ENCODE peak calls at places on chromosome X, in eight cellular contexts. One of them, this sample, is unnamed.

GRCh38 chrX:103640401-103641155 is 11.8 kb downstream of the TCEAL1 start:
- DNase-seq in OCI-LY7: no peak
- DNase-seq in PC-9: no peak
- DNase-seq in lung: no peak
- DNase-seq in tibial artery: no peak
- DNase-seq in mesenchymal stem cell: peak; percentile 33
- DNase-seq in upper lobe of left lung: no peak
- DNase-seq in PC-3: peak; percentile 60
- DNase-seq in this sample: no peak

GRCh38 chrX:103811858-103812257 is 20.2 kb downstream of the RAB9B start:
- DNase-seq in mesenchymal stem cell: no peak
- DNase-seq in PC-9: no peak
- DNase-seq in lung: no peak
- DNase-seq in OCI-LY7: no peak
- DNase-seq in tibial artery: no peak
- DNase-seq in upper lobe of left lung: no peak
- DNase-seq in PC-3: no peak
- DNase-seq in this sample: no peak

GRCh38 chrX:15349046-15349445 is 13.7 kb upstream of the PIGA start:
- DNase-seq in upper lobe of left lung: no peak
- DNase-seq in tibial artery: no peak
- DNase-seq in PC-9: peak; percentile 16
- DNase-seq in lung: no peak
- DNase-seq in PC-3: peak; percentile 83
- DNase-seq in OCI-LY7: peak; percentile 61
- DNase-seq in mesenchymal stem cell: peak; percentile 62
- DNase-seq in this sample: peak; percentile 53

GRCh38 chrX:53071064-53071463 is 11.1 kb upstream of the TSPYL2 start:
- DNase-seq in mesenchymal stem cell: no peak
- DNase-seq in PC-9: no peak
- DNase-seq in OCI-LY7: no peak
- DNase-seq in tibial artery: no peak
- DNase-seq in upper lobe of left lung: no peak
- DNase-seq in PC-3: no peak
- DNase-seq in lung: no peak
- DNase-seq in this sample: no peak

GRCh38 chrX:130093271-130093670 is 17.0 kb downstream of the ELF4 start:
- DNase-seq in upper lobe of left lung: no peak
- DNase-seq in lung: no peak
- DNase-seq in PC-3: peak; percentile 32
- DNase-seq in tibial artery: no peak
- DNase-seq in OCI-LY7: no peak
- DNase-seq in mesenchymal stem cell: no peak
- DNase-seq in PC-9: no peak
- DNase-seq in this sample: no peak

GRCh38 chrX:18927558-18927957 is 56.4 kb downstream of the PHKA2 start:
- DNase-seq in PC-9: no peak
- DNase-seq in tibial artery: no peak
- DNase-seq in OCI-LY7: no peak
- DNase-seq in mesenchymal stem cell: no peak
- DNase-seq in lung: no peak
- DNase-seq in upper lobe of left lung: no peak
- DNase-seq in PC-3: no peak
- DNase-seq in this sample: no peak

GRCh38 chrX:68936608-68937007 is 107.8 kb downstream of the EFNB1 start:
- DNase-seq in lung: no peak
- DNase-seq in OCI-LY7: no peak
- DNase-seq in tibial artery: no peak
- DNase-seq in PC-3: peak; percentile 78
- DNase-seq in mesenchymal stem cell: peak; percentile 91
- DNase-seq in upper lobe of left lung: no peak
- DNase-seq in PC-9: peak; percentile 37
- DNase-seq in this sample: peak; percentile 51

GRCh38 chrX:141904262-141904661 is 568 bp downstream of the MAGEC1 start:
- DNase-seq in OCI-LY7: no peak
- DNase-seq in PC-3: no peak
- DNase-seq in lung: no peak
- DNase-seq in tibial artery: no peak
- DNase-seq in PC-9: no peak
- DNase-seq in upper lobe of left lung: peak; percentile 10
- DNase-seq in mesenchymal stem cell: no peak
- DNase-seq in this sample: no peak

GRCh38 chrX:108199691-108200090 is 108.1 kb downstream of the ATG4A start:
- DNase-seq in lung: no peak
- DNase-seq in OCI-LY7: peak; percentile 7
- DNase-seq in upper lobe of left lung: no peak
- DNase-seq in tibial artery: no peak
- DNase-seq in mesenchymal stem cell: peak; percentile 40
- DNase-seq in PC-9: peak; percentile 43
- DNase-seq in PC-3: peak; percentile 77
- DNase-seq in this sample: no peak

GRCh38 chrX:91080822-91081221 is 353.8 kb upstream of the PABPC5 start:
- DNase-seq in lung: no peak
- DNase-seq in PC-3: no peak
- DNase-seq in OCI-LY7: no peak
- DNase-seq in mesenchymal stem cell: no peak
- DNase-seq in PC-9: no peak
- DNase-seq in tibial artery: no peak
- DNase-seq in upper lobe of left lung: no peak
- DNase-seq in this sample: no peak

GRCh38 chrX:69080912-69081465 is 84.3 kb downstream of the PJA1 start:
- DNase-seq in mesenchymal stem cell: no peak
- DNase-seq in PC-3: no peak
- DNase-seq in lung: no peak
- DNase-seq in tibial artery: no peak
- DNase-seq in upper lobe of left lung: no peak
- DNase-seq in OCI-LY7: no peak
- DNase-seq in PC-9: no peak
- DNase-seq in this sample: no peak

GRCh38 chrX:143648705-143649104 is 12.8 kb upstream of the SLITRK4 start:
- DNase-seq in tibial artery: peak; percentile 22
- DNase-seq in upper lobe of left lung: no peak
- DNase-seq in mesenchymal stem cell: peak; percentile 17
- DNase-seq in lung: no peak
- DNase-seq in OCI-LY7: peak; percentile 0
- DNase-seq in PC-9: peak; percentile 14
- DNase-seq in PC-3: peak; percentile 73
- DNase-seq in this sample: no peak

GRCh38 chrX:40144576-40144975 is 46.8 kb upstream of the BCOR start:
- DNase-seq in OCI-LY7: no peak
- DNase-seq in upper lobe of left lung: no peak
- DNase-seq in lung: no peak
- DNase-seq in PC-9: no peak
- DNase-seq in PC-3: no peak
- DNase-seq in mesenchymal stem cell: no peak
- DNase-seq in tibial artery: no peak
- DNase-seq in this sample: no peak

GRCh38 chrX:150664290-150664689 is 28.9 kb upstream of the MTMR1 start:
- DNase-seq in PC-3: no peak
- DNase-seq in upper lobe of left lung: no peak
- DNase-seq in lung: peak; percentile 54
- DNase-seq in PC-9: peak; percentile 29
- DNase-seq in OCI-LY7: no peak
- DNase-seq in mesenchymal stem cell: no peak
- DNase-seq in tibial artery: peak; percentile 27
- DNase-seq in this sample: no peak

GRCh38 chrX:111445485-111445884 is 33.5 kb upstream of the DCX start:
- DNase-seq in tibial artery: no peak
- DNase-seq in mesenchymal stem cell: peak; percentile 56
- DNase-seq in PC-9: no peak
- DNase-seq in OCI-LY7: peak; percentile 40
- DNase-seq in PC-3: peak; percentile 62
- DNase-seq in upper lobe of left lung: no peak
- DNase-seq in lung: no peak
- DNase-seq in this sample: no peak

GRCh38 chrX:23634181-23634580 is 33.1 kb upstream of the PRDX4 start:
- DNase-seq in lung: no peak
- DNase-seq in tibial artery: no peak
- DNase-seq in PC-3: peak; percentile 47
- DNase-seq in upper lobe of left lung: no peak
- DNase-seq in PC-9: no peak
- DNase-seq in OCI-LY7: no peak
- DNase-seq in mesenchymal stem cell: peak; percentile 6
- DNase-seq in this sample: no peak

GRCh38 chrX:138150709-138151108 is 560.8 kb downstream of the FGF13 start:
- DNase-seq in upper lobe of left lung: no peak
- DNase-seq in PC-3: peak; percentile 33
- DNase-seq in tibial artery: no peak
- DNase-seq in mesenchymal stem cell: no peak
- DNase-seq in OCI-LY7: peak; percentile 7
- DNase-seq in lung: no peak
- DNase-seq in PC-9: no peak
- DNase-seq in this sample: no peak

GRCh38 chrX:24479924-24480722 is 15.0 kb downstream of the PDK3 start:
- DNase-seq in OCI-LY7: peak; percentile 69
- DNase-seq in PC-3: peak; percentile 22
- DNase-seq in tibial artery: peak; percentile 32
- DNase-seq in lung: peak; percentile 63
- DNase-seq in mesenchymal stem cell: peak; percentile 38
- DNase-seq in PC-9: peak; percentile 58
- DNase-seq in upper lobe of left lung: no peak
- DNase-seq in this sample: no peak

GRCh38 chrX:118824173-118824782 is 654 bp downstream of the ZCCHC12 start:
- DNase-seq in lung: no peak
- DNase-seq in PC-3: no peak
- DNase-seq in OCI-LY7: no peak
- DNase-seq in PC-9: no peak
- DNase-seq in mesenchymal stem cell: no peak
- DNase-seq in tibial artery: no peak
- DNase-seq in upper lobe of left lung: no peak
- DNase-seq in this sample: no peak

GRCh38 chrX:100479329-100479728 is 69.3 kb upstream of the PCDH19 start:
- DNase-seq in mesenchymal stem cell: no peak
- DNase-seq in tibial artery: no peak
- DNase-seq in lung: no peak
- DNase-seq in upper lobe of left lung: no peak
- DNase-seq in OCI-LY7: no peak
- DNase-seq in PC-9: no peak
- DNase-seq in PC-3: no peak
- DNase-seq in this sample: no peak

GRCh38 chrX:38999967-39000745 is 198.9 kb downstream of the MID1IP1 start:
- DNase-seq in tibial artery: no peak
- DNase-seq in PC-3: no peak
- DNase-seq in PC-9: no peak
- DNase-seq in mesenchymal stem cell: peak; percentile 46
- DNase-seq in upper lobe of left lung: no peak
- DNase-seq in lung: no peak
- DNase-seq in OCI-LY7: no peak
- DNase-seq in this sample: peak; percentile 8

GRCh38 chrX:72052415-72053090 is 79.2 kb downstream of the RTL5 start:
- DNase-seq in mesenchymal stem cell: peak; percentile 33
- DNase-seq in tibial artery: no peak
- DNase-seq in PC-3: no peak
- DNase-seq in PC-9: no peak
- DNase-seq in lung: no peak
- DNase-seq in upper lobe of left lung: no peak
- DNase-seq in OCI-LY7: no peak
- DNase-seq in this sample: no peak

GRCh38 chrX:40278340-40279090 is 180.8 kb upstream of the BCOR start:
- DNase-seq in lung: no peak
- DNase-seq in upper lobe of left lung: no peak
- DNase-seq in OCI-LY7: no peak
- DNase-seq in mesenchymal stem cell: peak; percentile 87
- DNase-seq in PC-9: no peak
- DNase-seq in tibial artery: no peak
- DNase-seq in PC-3: no peak
- DNase-seq in this sample: no peak

GRCh38 chrX:5415738-5416137 is 812.9 kb downstream of the NLGN4X start:
- DNase-seq in mesenchymal stem cell: no peak
- DNase-seq in tibial artery: no peak
- DNase-seq in OCI-LY7: no peak
- DNase-seq in upper lobe of left lung: no peak
- DNase-seq in PC-9: no peak
- DNase-seq in lung: no peak
- DNase-seq in PC-3: no peak
- DNase-seq in this sample: no peak

GRCh38 chrX:1507511-1508463 is 29.2 kb downstream of the P2RY8 start:
- DNase-seq in PC-3: no peak
- DNase-seq in PC-9: no peak
- DNase-seq in upper lobe of left lung: peak; percentile 76
- DNase-seq in OCI-LY7: no peak
- DNase-seq in lung: no peak
- DNase-seq in tibial artery: no peak
- DNase-seq in mesenchymal stem cell: no peak
- DNase-seq in this sample: no peak
- H3K27ac ChIP-seq in PC-3: no peak overlapping the region
- H3K27ac ChIP-seq in PC-9: no peak overlapping the region
- H3K27ac ChIP-seq in upper lobe of left lung: no peak overlapping the region
- H3K27ac ChIP-seq in OCI-LY7: peak overlapping the region; percentile 18
- H3K27ac ChIP-seq in lung: no peak overlapping the region
- H3K27ac ChIP-seq in tibial artery: no peak overlapping the region
- H3K27ac ChIP-seq in mesenchymal stem cell: no peak overlapping the region
- H3K27ac ChIP-seq in this sample: no peak overlapping the region

GRCh38 chrX:136447308-136447707 is 40.4 kb upstream of the BRS3 start:
- DNase-seq in PC-3: peak; percentile 60
- DNase-seq in upper lobe of left lung: no peak
- DNase-seq in tibial artery: no peak
- DNase-seq in mesenchymal stem cell: no peak
- DNase-seq in PC-9: no peak
- DNase-seq in OCI-LY7: no peak
- DNase-seq in lung: no peak
- DNase-seq in this sample: no peak

GRCh38 chrX:136450050-136450830 is 37.5 kb upstream of the BRS3 start:
- DNase-seq in OCI-LY7: no peak
- DNase-seq in PC-9: peak; percentile 41
- DNase-seq in lung: no peak
- DNase-seq in upper lobe of left lung: no peak
- DNase-seq in mesenchymal stem cell: peak; percentile 5
- DNase-seq in tibial artery: no peak
- DNase-seq in PC-3: peak; percentile 62
- DNase-seq in this sample: peak; percentile 6

GRCh38 chrX:136447968-136448367 is 39.8 kb upstream of the BRS3 start:
- DNase-seq in PC-3: no peak
- DNase-seq in tibial artery: no peak
- DNase-seq in PC-9: no peak
- DNase-seq in upper lobe of left lung: no peak
- DNase-seq in mesenchymal stem cell: no peak
- DNase-seq in OCI-LY7: no peak
- DNase-seq in lung: no peak
- DNase-seq in this sample: no peak

GRCh38 chrX:136446208-136446607 is 41.5 kb upstream of the BRS3 start:
- DNase-seq in PC-3: no peak
- DNase-seq in PC-9: no peak
- DNase-seq in lung: no peak
- DNase-seq in upper lobe of left lung: no peak
- DNase-seq in OCI-LY7: no peak
- DNase-seq in tibial artery: no peak
- DNase-seq in mesenchymal stem cell: no peak
- DNase-seq in this sample: no peak
- H3K27ac ChIP-seq in PC-3: no peak overlapping the region
- H3K27ac ChIP-seq in PC-9: no peak overlapping the region
- H3K27ac ChIP-seq in lung: no peak overlapping the region
- H3K27ac ChIP-seq in upper lobe of left lung: no peak overlapping the region
- H3K27ac ChIP-seq in OCI-LY7: no peak overlapping the region
- H3K27ac ChIP-seq in tibial artery: no peak overlapping the region
- H3K27ac ChIP-seq in mesenchymal stem cell: no peak overlapping the region
- H3K27ac ChIP-seq in this sample: no peak overlapping the region

GRCh38 chrX:13888284-13888683 is 71.4 kb upstream of the GPM6B start:
- DNase-seq in OCI-LY7: no peak
- DNase-seq in upper lobe of left lung: no peak
- DNase-seq in lung: no peak
- DNase-seq in tibial artery: no peak
- DNase-seq in PC-9: no peak
- DNase-seq in PC-3: no peak
- DNase-seq in mesenchymal stem cell: no peak
- DNase-seq in this sample: no peak
- H3K27ac ChIP-seq in OCI-LY7: no peak overlapping the region
- H3K27ac ChIP-seq in upper lobe of left lung: no peak overlapping the region
- H3K27ac ChIP-seq in lung: no peak overlapping the region
- H3K27ac ChIP-seq in tibial artery: no peak overlapping the region
- H3K27ac ChIP-seq in PC-9: no peak overlapping the region
- H3K27ac ChIP-seq in PC-3: no peak overlapping the region
- H3K27ac ChIP-seq in mesenchymal stem cell: no peak overlapping the region
- H3K27ac ChIP-seq in this sample: no peak overlapping the region

GRCh38 chrX:132025085-132025484 is 2.0 kb downstream of the STK26 start:
- DNase-seq in lung: no peak
- DNase-seq in mesenchymal stem cell: peak; percentile 24
- DNase-seq in PC-9: no peak
- DNase-seq in tibial artery: no peak
- DNase-seq in OCI-LY7: no peak
- DNase-seq in upper lobe of left lung: no peak
- DNase-seq in PC-3: peak; percentile 35
- DNase-seq in this sample: no peak
- H3K27ac ChIP-seq in lung: no peak overlapping the region
- H3K27ac ChIP-seq in mesenchymal stem cell: no peak overlapping the region
- H3K27ac ChIP-seq in PC-9: peak overlapping the region; percentile 85
- H3K27ac ChIP-seq in tibial artery: no peak overlapping the region
- H3K27ac ChIP-seq in OCI-LY7: no peak overlapping the region
- H3K27ac ChIP-seq in upper lobe of left lung: no peak overlapping the region
- H3K27ac ChIP-seq in PC-3: peak overlapping the region; percentile 76
- H3K27ac ChIP-seq in this sample: no peak overlapping the region